ENCODE peak calls at places on chromosomes 3 and 15, in six cellular contexts. B is NB4, J is HepG2, L is K562, K is endothelial cell of umbilical vein, W is GM12878. G is an unnamed sample.

GRCh38 chr3:55569033-55569518 is 82.0 kb upstream of the WNT5A start:
- DNase-seq in B (no peak), J (no peak), L (no peak), K (no peak), W (no peak), G (no peak)

GRCh38 chr15:19987389-19988048 is 554.1 kb downstream of the GOLGA6L6 start:
- DNase-seq in B (peak), J (peak), L (peak), K (no peak), W (no peak), G (no peak)

GRCh38 chr3:115550285-115550741 is 73.0 kb upstream of the GAP43 start:
- DNase-seq in B (no peak), J (peak), L (no peak), K (no peak), W (no peak), G (no peak)

GRCh38 chr15:38477637-38478036 is 23.7 kb downstream of the FAM98B start:
- DNase-seq in B (no peak), J (no peak), L (no peak), K (no peak), W (no peak), G (no peak)

GRCh38 chr15:90871716-90872480 is 3.5 kb downstream of the FURIN start:
- DNase-seq in B (peak), J (no peak), L (peak), K (peak), W (no peak), G (no peak)

GRCh38 chr3:73586190-73586589 is 38.6 kb downstream of the PDZRN3 start:
- DNase-seq in B (no peak), J (no peak), L (no peak), K (no peak), W (no peak), G (no peak)

GRCh38 chr15:48373855-48374421 is 42.7 kb downstream of the DUT start:
- DNase-seq in B (peak), J (no peak), L (no peak), K (peak), W (no peak), G (peak)

GRCh38 chr15:95845862-95846515 is 484.5 kb upstream of the NR2F2 start:
- DNase-seq in B (no peak), J (no peak), L (no peak), K (no peak), W (no peak), G (no peak)

GRCh38 chr3:197811343-197811742 is 20.3 kb downstream of the LRCH3 start:
- DNase-seq in B (peak), J (no peak), L (no peak), K (no peak), W (no peak), G (no peak)

DNA sequence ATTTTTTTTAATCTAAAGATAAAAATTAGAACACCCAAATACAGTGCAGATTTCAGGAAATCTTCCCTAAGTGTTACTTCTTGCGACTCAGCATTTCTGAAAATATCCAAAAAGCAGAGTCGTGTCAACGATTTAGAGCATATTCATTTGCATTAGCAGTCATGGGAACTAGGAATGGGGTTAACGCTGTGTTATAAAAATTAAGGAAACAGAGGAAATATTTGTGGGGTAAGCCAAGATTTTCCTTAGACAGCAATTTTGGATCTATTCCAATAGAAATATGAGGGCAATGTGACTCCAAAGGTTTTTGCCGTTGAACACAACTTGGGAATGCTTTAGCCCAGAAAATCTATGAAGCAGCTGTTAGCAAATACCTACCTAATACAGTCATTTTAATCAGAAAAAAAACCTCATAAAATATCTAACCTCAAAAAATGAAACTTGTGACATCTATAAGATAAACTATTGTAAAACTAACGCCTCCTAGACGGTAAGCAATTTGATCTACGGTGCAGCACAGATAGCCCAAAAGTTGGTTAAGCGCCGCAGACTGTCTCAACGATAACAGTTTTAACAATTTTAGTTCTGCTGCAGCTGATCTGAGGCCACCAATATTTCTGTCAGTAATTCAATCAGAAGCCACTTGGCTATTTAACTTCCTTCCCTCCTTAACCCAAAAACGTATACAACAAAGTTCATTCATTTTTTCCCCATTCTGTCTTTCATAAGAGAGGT is 5.8 kb upstream of the ATP11B start:
- DNase-seq in B (no peak), J (no peak), L (peak), K (peak), W (no peak), G (no peak)
- TF ChIP-seq MYC in B (no peak), J (no peak), L (no peak), K (no peak), W (no peak), G (no peak)

GRCh38 chr15:92636401-92636949 is 19.1 kb downstream of the FAM174B start:
- DNase-seq in B (no peak), J (no peak), L (no peak), K (no peak), W (no peak), G (no peak)

GRCh38 chr15:92636950-92637481 is 18.6 kb downstream of the FAM174B start:
- DNase-seq in B (no peak), J (no peak), L (peak), K (no peak), W (no peak), G (no peak)

GRCh38 chr15:92638291-92638708 is 17.3 kb downstream of the FAM174B start:
- DNase-seq in B (no peak), J (peak), L (no peak), K (peak), W (no peak), G (no peak)

GRCh38 chr15:92637621-92638020 is 18.0 kb downstream of the FAM174B start:
- DNase-seq in B (no peak), J (no peak), L (no peak), K (no peak), W (no peak), G (no peak)

GRCh38 chr15:92638709-92639365 is 16.7 kb downstream of the FAM174B start:
- DNase-seq in B (no peak), J (no peak), L (no peak), K (no peak), W (no peak), G (no peak)
- TF ChIP-seq CTCF in B (no peak), J (no peak), L (no peak), K (no peak), W (no peak), G (no peak)

GRCh38 chr15:70856177-70856883 is 2.4 kb upstream of the LARP6 start:
- DNase-seq in B (no peak), J (no peak), L (no peak), K (no peak), W (no peak), G (no peak)
- TF ChIP-seq MYC in B (no peak), J (no peak), L (no peak), K (no peak), W (no peak), G (no peak)

GRCh38 chr3:63795438-63795837 is 23.7 kb upstream of the C3orf49 start:
- DNase-seq in B (no peak), J (no peak), L (no peak), K (no peak), W (no peak), G (no peak)

GRCh38 chr3:63791974-63792373 is 27.1 kb upstream of the C3orf49 start:
- DNase-seq in B (peak), J (no peak), L (no peak), K (no peak), W (no peak), G (peak)
- TF ChIP-seq CTCF in B (no peak), J (no peak), L (no peak), K (no peak), W (peak), G (peak)

GRCh38 chr15:88529021-88529630 is 17.4 kb downstream of the DET1 start:
- DNase-seq in B (peak), J (no peak), L (no peak), K (no peak), W (no peak), G (no peak)
- TF ChIP-seq MYC in B (no peak), J (no peak), L (no peak), K (no peak), W (no peak), G (no peak)

GRCh38 chr3:151085227-151085888 is at the start of gene MED12L:
- DNase-seq in B (peak), J (peak), L (peak), K (peak), W (no peak), G (peak)
- TF ChIP-seq CTCF in B (no peak), J (peak), L (no peak), K (no peak), W (no peak), G (no peak)